ENCODE peak calls at places on chromosomes 6 and 20, in eight cellular contexts. R, V, O, N, S, T, W and D are unnamed samples.

GRCh38 chr20:17946040-17946439 is 22.6 kb downstream of the SNX5 start:
- DNase-seq in R (no peak), V (no peak), O (no peak), N (no peak), S (no peak), T (no peak), W (no peak), D (no peak)

GRCh38 chr20:37333848-37334318 is 12.1 kb upstream of the SRC start:
- DNase-seq in R (no peak), V (no peak), O (no peak), N (no peak), S (no peak), T (no peak), W (no peak), D (no peak)

GRCh38 chr6:110401585-110402176 is 13.7 kb downstream of the DDO start:
- DNase-seq in R (no peak), V (no peak), O (no peak), N (no peak), S (no peak), T (no peak), W (no peak), D (no peak)

GRCh38 chr20:43916875-43917371 is 2.3 kb downstream of the TOX2 start:
- DNase-seq in R (no peak), V (no peak), O (no peak), N (no peak), S (no peak), T (no peak), W (no peak), D (no peak)

GRCh38 chr20:12180107-12180661 is 262.5 kb downstream of the BTBD3 start:
- DNase-seq in R (no peak), V (no peak), O (no peak), N (no peak), S (no peak), T (no peak), W (no peak), D (no peak)

GRCh38 chr6:123777554-123777953 is 26.1 kb upstream of the NKAIN2 start:
- DNase-seq in R (no peak), V (no peak), O (no peak), N (no peak), S (no peak), T (no peak), W (no peak), D (no peak)

GRCh38 chr6:38067263-38067980 is 247.9 kb downstream of the ZFAND3 start:
- DNase-seq in R (no peak), V (no peak), O (no peak), N (no peak), S (no peak), T (no peak), W (no peak), D (no peak)

GRCh38 chr6:148423601-148424270 is 81.1 kb downstream of the SASH1 start:
- DNase-seq in R (no peak), V (no peak), O (no peak), N (peak), S (no peak), T (no peak), W (no peak), D (no peak)

GRCh38 chr6:57221191-57221935 is 744 bp downstream of the RAB23 start:
- DNase-seq in R (peak), V (peak), O (peak), N (peak), S (peak), T (peak), W (peak), D (peak)

GRCh38 chr6:1295420-1295819 is 16.5 kb upstream of the FOXQ1 start:
- DNase-seq in R (no peak), V (no peak), O (no peak), N (no peak), S (no peak), T (no peak), W (no peak), D (no peak)

GRCh38 chr20:14312001-14312400 is 25.4 kb downstream of the FLRT3 start:
- DNase-seq in R (no peak), V (no peak), O (no peak), N (no peak), S (no peak), T (no peak), W (no peak), D (no peak)

GRCh38 chr20:43853174-43853803 is 61.4 kb upstream of the TOX2 start:
- DNase-seq in R (no peak), V (no peak), O (no peak), N (peak), S (no peak), T (no peak), W (no peak), D (no peak)

GRCh38 chr20:48793776-48794175 is 34.0 kb downstream of the PREX1 start:
- DNase-seq in R (no peak), V (no peak), O (no peak), N (no peak), S (no peak), T (no peak), W (no peak), D (no peak)

GRCh38 chr6:18090349-18090786 is 32.1 kb downstream of the NHLRC1 start:
- DNase-seq in R (no peak), V (no peak), O (no peak), N (no peak), S (no peak), T (no peak), W (no peak), D (no peak)

GRCh38 chr6:35142578-35142977 is 1.4 kb upstream of the TCP11 start:
- DNase-seq in R (peak), V (no peak), O (peak), N (no peak), S (no peak), T (no peak), W (no peak), D (no peak)

GRCh38 chr6:15183979-15184378 is 61.9 kb upstream of the JARID2 start:
- DNase-seq in R (no peak), V (no peak), O (no peak), N (no peak), S (peak), T (no peak), W (no peak), D (no peak)

GRCh38 chr6:31821301-31822037 is 6.1 kb upstream of the HSPA1B start:
- DNase-seq in R (peak), V (peak), O (peak), N (peak), S (peak), T (no peak), W (no peak), D (no peak)

GRCh38 chr6:31945507-31946369 is at the start of gene CFB:
- DNase-seq in R (peak), V (peak), O (no peak), N (peak), S (no peak), T (no peak), W (peak), D (no peak)

GRCh38 chr6:32615885-32616532 is 21.2 kb upstream of the HLA-DQA1 start:
- DNase-seq in R (no peak), V (no peak), O (no peak), N (no peak), S (no peak), T (no peak), W (no peak), D (no peak)

GRCh38 chr6:156777866-156778614 is 862 bp downstream of the ARID1B start:
- DNase-seq in R (peak), V (peak), O (peak), N (peak), S (peak), T (peak), W (peak), D (peak)